ENCODE peak calls at places on chromosomes 1 and 21, in nine cellular contexts. U is pancreas, M is PC-3, J is heart left ventricle, N is A549, Q is fibroblast of lung, P is BE2C, R is left ventricle myocardium inferior, A is colonic mucosa. C is an unnamed sample.
A peak's percentile ranks its signal among the peaks of the same experiment; 100 is the strongest.

GRCh38 chr1:167110586-167110985 is 16.7 kb downstream of the STYXL2 start:
- DNase-seq in R (no peak), Q (no peak), A (no peak), P (no peak), J (no peak), U (no peak), N (no peak), M (no peak), C (no peak)

GRCh38 chr1:244970236-244970652 is 105.9 kb upstream of the HNRNPU start:
- DNase-seq in N (no peak), J (no peak), Q (peak; percentile 79), U (peak; percentile 86), R (peak; percentile 81), M (peak; percentile 65), P (no peak), A (no peak), C (peak; percentile 89)

GRCh38 chr1:198890531-198890930 is 251.7 kb downstream of the PTPRC start:
- DNase-seq in Q (peak; percentile 69), N (no peak), M (peak; percentile 83), J (no peak), A (no peak), R (no peak), P (no peak), U (no peak), C (no peak)

GRCh38 chr1:65027699-65028358 is 61.5 kb upstream of the JAK1 start:
- DNase-seq in J (peak; percentile 37), U (peak; percentile 86), N (no peak), R (peak; percentile 75), P (no peak), A (peak; percentile 73), Q (no peak), M (peak; percentile 52), C (peak; percentile 86)

GRCh38 chr1:156121441-156121840 is 6.9 kb downstream of the LMNA start:
- DNase-seq in R (no peak), P (no peak), A (no peak), M (no peak), N (no peak), J (no peak), Q (no peak), U (no peak), C (no peak)

GRCh38 chr1:214438059-214438458 is 113.3 kb downstream of the PTPN14 start:
- DNase-seq in J (no peak), N (no peak), Q (no peak), R (peak; percentile 16), U (no peak), P (no peak), A (no peak), M (no peak), C (no peak)

GRCh38 chr1:16491056-16491675 is 22.9 kb downstream of the RNU1-1 start:
- DNase-seq in N (no peak), U (no peak), M (no peak), A (no peak), Q (no peak), R (no peak), P (no peak), J (no peak), C (no peak)

GRCh38 chr1:17032741-17033140 is 21.0 kb upstream of the ATP13A2 start:
- DNase-seq in R (no peak), A (no peak), P (no peak), U (no peak), Q (no peak), J (no peak), M (no peak), N (no peak), C (no peak)

GRCh38 chr1:205172729-205173366 is 38.7 kb downstream of the DSTYK start:
- DNase-seq in Q (peak; percentile 96), N (peak; percentile 76), P (no peak), M (peak; percentile 98), R (no peak), A (no peak), U (no peak), J (no peak), C (no peak)

GRCh38 chr1:181141431-181141910 is 53.0 kb downstream of the IER5 start:
- DNase-seq in N (no peak), A (no peak), Q (peak; percentile 80), P (no peak), U (no peak), R (no peak), M (peak; percentile 76), J (no peak), C (no peak)

DNA sequence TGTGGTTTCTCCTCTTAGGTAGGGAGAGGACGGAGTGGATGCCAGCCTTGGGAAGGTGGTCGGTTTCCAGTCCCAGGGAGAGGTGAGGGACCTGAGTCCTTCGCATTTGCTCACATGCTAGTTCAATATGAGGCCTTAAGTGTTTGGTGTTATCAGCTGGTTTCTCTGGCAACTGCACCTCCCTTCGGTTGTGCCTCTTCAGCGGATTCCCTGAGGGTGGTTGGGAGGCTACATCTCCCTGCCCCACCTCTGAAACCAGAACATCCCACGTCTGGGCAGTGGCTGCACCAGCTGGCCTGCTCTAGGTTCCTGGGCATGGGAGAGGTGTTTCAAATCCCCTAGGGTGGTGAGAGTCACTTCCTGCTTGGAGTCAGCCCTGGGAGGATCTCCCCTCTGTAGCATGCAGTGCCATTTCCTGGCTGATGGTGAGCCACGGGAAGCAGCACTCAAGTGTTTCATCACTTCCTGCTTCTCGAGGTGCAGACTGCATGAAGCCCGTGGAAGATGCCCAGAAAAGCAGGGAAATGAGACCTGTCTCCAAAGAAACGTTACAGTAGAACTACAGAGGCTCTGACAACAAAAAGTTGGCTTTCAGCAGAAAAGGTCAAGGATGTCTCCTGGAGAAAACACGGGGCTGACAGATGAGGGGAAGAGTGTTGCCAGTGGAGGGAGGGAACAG is 4.5 kb downstream of the TMEM125 start:
- DNase-seq in Q (peak; percentile 12), M (peak; percentile 50), R (no peak), A (no peak), J (no peak), N (no peak), U (no peak), P (no peak), C (peak; percentile 46)
- H3K4me1 ChIP-seq in Q (no peaks in the 10 kb centered on the region), M (peaks cover 16% of the 10 kb centered on the region), R (peaks cover 14% of the 10 kb centered on the region), A (no peaks in the 10 kb centered on the region), J (peaks cover 16% of the 10 kb centered on the region), N (no peaks in the 10 kb centered on the region), U (peaks cover 16% of the 10 kb centered on the region), P (no peaks in the 10 kb centered on the region), C (peaks cover 10% of the 10 kb centered on the region)

DNA sequence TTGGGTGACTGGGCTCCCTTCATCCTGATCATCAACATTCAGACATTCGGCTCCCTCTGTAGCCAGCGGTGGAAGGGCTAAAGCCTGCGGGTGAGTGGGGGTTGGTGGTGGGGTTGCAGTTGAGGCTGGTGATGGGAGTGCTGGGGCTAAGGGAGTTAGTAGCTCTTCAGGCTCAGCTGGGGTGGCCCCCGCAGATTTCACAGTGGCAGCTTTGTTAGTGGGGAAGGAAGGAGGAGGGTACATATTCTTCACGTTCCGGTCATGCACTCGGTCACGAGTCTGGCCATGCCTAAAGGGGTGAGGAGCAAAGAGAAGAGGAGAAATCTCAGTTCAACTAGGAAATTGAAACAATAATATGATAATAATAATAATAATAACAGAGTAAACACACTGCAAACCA is 6.8 kb downstream of the PSMB4 start:
- DNase-seq in M (no peak), Q (no peak), N (no peak), R (no peak), U (no peak), A (no peak), J (no peak), P (no peak), C (no peak)
- H3K4me1 ChIP-seq in M (peaks cover 3% of the 10 kb centered on the region), Q (peaks cover 1% of the 10 kb centered on the region), N (peaks cover 6% of the 10 kb centered on the region), R (peaks cover 14% of the 10 kb centered on the region), U (no peaks in the 10 kb centered on the region), A (no peaks in the 10 kb centered on the region), J (peaks cover 2% of the 10 kb centered on the region), P (no peaks in the 10 kb centered on the region), C (peaks cover 6% of the 10 kb centered on the region)

GRCh38 chr1:116019653-116020253 is 43.4 kb downstream of the SLC22A15 start:
- DNase-seq in N (no peak), A (no peak), U (no peak), J (no peak), M (no peak), R (no peak), P (no peak), Q (no peak), C (no peak)
- H3K4me1 ChIP-seq in N (no peaks in the 10 kb centered on the region), A (no peaks in the 10 kb centered on the region), U (peaks cover 5% of the 10 kb centered on the region), J (no peaks in the 10 kb centered on the region), M (no peaks in the 10 kb centered on the region), R (peaks cover 40% of the 10 kb centered on the region), P (no peaks in the 10 kb centered on the region), Q (no peaks in the 10 kb centered on the region), C (no peaks in the 10 kb centered on the region)

GRCh38 chr1:226949401-226949800 is 9.3 kb downstream of the COQ8A start:
- DNase-seq in R (no peak), A (no peak), N (no peak), J (no peak), Q (no peak), P (no peak), M (no peak), U (no peak), C (no peak)
- H3K4me1 ChIP-seq in R (peaks cover 85% of the 10 kb centered on the region), A (peaks cover 17% of the 10 kb centered on the region), N (peaks cover 8% of the 10 kb centered on the region), J (peaks cover 44% of the 10 kb centered on the region), Q (no peaks in the 10 kb centered on the region), P (peaks cover 4% of the 10 kb centered on the region), M (no peaks in the 10 kb centered on the region), U (peaks cover 40% of the 10 kb centered on the region), C (peaks cover 27% of the 10 kb centered on the region)

DNA sequence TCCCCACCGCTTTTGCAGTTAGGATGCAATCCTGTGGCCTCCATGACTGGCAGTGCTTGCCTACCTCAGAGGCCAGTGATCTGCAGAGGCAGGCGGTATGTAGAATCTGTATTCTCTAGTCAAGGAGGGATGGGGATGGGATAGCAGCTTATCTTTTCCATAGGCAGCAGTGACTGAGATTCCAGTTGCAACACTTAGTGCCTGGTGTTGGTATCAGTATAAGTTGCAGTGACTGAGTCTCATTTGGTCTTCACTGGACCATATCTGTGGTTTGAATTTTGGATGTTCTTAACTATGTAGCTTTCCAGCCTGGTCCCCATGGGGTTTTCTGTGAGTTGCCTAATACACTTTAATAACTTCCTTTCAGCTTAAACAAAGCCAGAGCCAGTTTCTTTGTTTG is 16.5 kb downstream of the DYRK1A start:
- DNase-seq in J (no peak), M (no peak), R (no peak), A (no peak), N (no peak), Q (no peak), U (no peak), P (no peak), C (no peak)
- H3K4me1 ChIP-seq in J (peaks cover 98% of the 10 kb centered on the region), M (peaks cover 31% of the 10 kb centered on the region), R (peaks cover 100% of the 10 kb centered on the region), A (no peaks in the 10 kb centered on the region), N (peaks cover 39% of the 10 kb centered on the region), Q (no peaks in the 10 kb centered on the region), U (peaks cover 40% of the 10 kb centered on the region), P (peaks cover 10% of the 10 kb centered on the region), C (peaks cover 40% of the 10 kb centered on the region)

GRCh38 chr1:41681331-41682136 is 197.1 kb upstream of the EDN2 start:
- DNase-seq in M (no peak), Q (peak; percentile 68), R (no peak), N (no peak), J (peak; percentile 31), U (no peak), A (no peak), P (no peak), C (no peak)
- H3K4me1 ChIP-seq in M (peaks cover 10% of the 10 kb centered on the region), Q (peaks cover 12% of the 10 kb centered on the region), R (peaks cover 50% of the 10 kb centered on the region), N (no peaks in the 10 kb centered on the region), J (peaks cover 79% of the 10 kb centered on the region), U (no peaks in the 10 kb centered on the region), A (no peaks in the 10 kb centered on the region), P (no peaks in the 10 kb centered on the region), C (no peaks in the 10 kb centered on the region)

GRCh38 chr1:101295212-101295611 is 58.4 kb downstream of the S1PR1 start:
- DNase-seq in P (no peak), R (no peak), N (no peak), J (no peak), Q (no peak), A (peak; percentile 43), U (no peak), M (peak; percentile 69), C (no peak)
- H3K4me1 ChIP-seq in P (peaks cover 13% of the 10 kb centered on the region), R (peaks cover 4% of the 10 kb centered on the region), N (no peaks in the 10 kb centered on the region), J (peaks cover 39% of the 10 kb centered on the region), Q (no peaks in the 10 kb centered on the region), A (no peaks in the 10 kb centered on the region), U (no peaks in the 10 kb centered on the region), M (peaks cover 38% of the 10 kb centered on the region), C (no peaks in the 10 kb centered on the region)